ENCODE peak calls at places on chromosome 12, in seven cellular contexts. One of them, this sample, is unnamed.

GRCh38 chr12:130433834-130434233 is 96.1 kb downstream of the PIWIL1 start:
- DNase-seq in dorsolateral prefrontal cortex: no peak
- DNase-seq in GM03348: no peak
- DNase-seq in hepatocyte: no peak
- DNase-seq in epithelial cell of esophagus: no peak
- DNase-seq in activated CD8-positive, alpha-beta memory T cell treated with anti-CD3 and anti-CD28 coated beads, Interleukin-2, amount 50 U/mL, for 4 hours: no peak
- DNase-seq in LoVo: no peak
- DNase-seq in this sample: no peak

GRCh38 chr12:23002381-23002780 is 377.4 kb downstream of the ETNK1 start:
- DNase-seq in dorsolateral prefrontal cortex: no peak
- DNase-seq in GM03348: no peak
- DNase-seq in hepatocyte: no peak
- DNase-seq in epithelial cell of esophagus: no peak
- DNase-seq in activated CD8-positive, alpha-beta memory T cell treated with anti-CD3 and anti-CD28 coated beads, Interleukin-2, amount 50 U/mL, for 4 hours: no peak
- DNase-seq in LoVo: no peak
- DNase-seq in this sample: no peak

GRCh38 chr12:123431951-123432886 is 4.3 kb downstream of the RILPL2 start:
- DNase-seq in dorsolateral prefrontal cortex: no peak
- DNase-seq in GM03348: no peak
- DNase-seq in hepatocyte: no peak
- DNase-seq in epithelial cell of esophagus: peak
- DNase-seq in activated CD8-positive, alpha-beta memory T cell treated with anti-CD3 and anti-CD28 coated beads, Interleukin-2, amount 50 U/mL, for 4 hours: no peak
- DNase-seq in LoVo: no peak
- DNase-seq in this sample: peak

GRCh38 chr12:115341442-115341841 is 657.5 kb upstream of the TBX3 start:
- DNase-seq in dorsolateral prefrontal cortex: no peak
- DNase-seq in GM03348: peak
- DNase-seq in hepatocyte: peak
- DNase-seq in epithelial cell of esophagus: peak
- DNase-seq in activated CD8-positive, alpha-beta memory T cell treated with anti-CD3 and anti-CD28 coated beads, Interleukin-2, amount 50 U/mL, for 4 hours: no peak
- DNase-seq in LoVo: peak
- DNase-seq in this sample: peak

GRCh38 chr12:57268264-57268663 is 17.3 kb upstream of the STAC3 start:
- DNase-seq in dorsolateral prefrontal cortex: no peak
- DNase-seq in GM03348: no peak
- DNase-seq in hepatocyte: no peak
- DNase-seq in epithelial cell of esophagus: peak
- DNase-seq in activated CD8-positive, alpha-beta memory T cell treated with anti-CD3 and anti-CD28 coated beads, Interleukin-2, amount 50 U/mL, for 4 hours: no peak
- DNase-seq in LoVo: no peak
- DNase-seq in this sample: no peak

GRCh38 chr12:68003777-68004176 is 14.5 kb downstream of the IFNG-AS1 start:
- DNase-seq in dorsolateral prefrontal cortex: no peak
- DNase-seq in GM03348: no peak
- DNase-seq in hepatocyte: no peak
- DNase-seq in epithelial cell of esophagus: no peak
- DNase-seq in activated CD8-positive, alpha-beta memory T cell treated with anti-CD3 and anti-CD28 coated beads, Interleukin-2, amount 50 U/mL, for 4 hours: no peak
- DNase-seq in LoVo: no peak
- DNase-seq in this sample: no peak

GRCh38 chr12:124632510-124632909 is 65.1 kb upstream of the NCOR2 start:
- DNase-seq in dorsolateral prefrontal cortex: no peak
- DNase-seq in GM03348: no peak
- DNase-seq in hepatocyte: peak
- DNase-seq in epithelial cell of esophagus: no peak
- DNase-seq in activated CD8-positive, alpha-beta memory T cell treated with anti-CD3 and anti-CD28 coated beads, Interleukin-2, amount 50 U/mL, for 4 hours: no peak
- DNase-seq in LoVo: no peak
- DNase-seq in this sample: no peak

GRCh38 chr12:67241482-67241881 is 27.7 kb upstream of the CAND1 start:
- DNase-seq in dorsolateral prefrontal cortex: no peak
- DNase-seq in GM03348: peak
- DNase-seq in hepatocyte: no peak
- DNase-seq in epithelial cell of esophagus: peak
- DNase-seq in activated CD8-positive, alpha-beta memory T cell treated with anti-CD3 and anti-CD28 coated beads, Interleukin-2, amount 50 U/mL, for 4 hours: no peak
- DNase-seq in LoVo: no peak
- DNase-seq in this sample: no peak

GRCh38 chr12:126171936-126172559 is 1106.8 kb downstream of the AACS start:
- DNase-seq in dorsolateral prefrontal cortex: no peak
- DNase-seq in GM03348: no peak
- DNase-seq in hepatocyte: no peak
- DNase-seq in epithelial cell of esophagus: no peak
- DNase-seq in activated CD8-positive, alpha-beta memory T cell treated with anti-CD3 and anti-CD28 coated beads, Interleukin-2, amount 50 U/mL, for 4 hours: no peak
- DNase-seq in LoVo: no peak
- DNase-seq in this sample: no peak

GRCh38 chr12:1277905-1278304 is 286.9 kb downstream of the ERC1 start:
- DNase-seq in dorsolateral prefrontal cortex: no peak
- DNase-seq in GM03348: no peak
- DNase-seq in hepatocyte: no peak
- DNase-seq in epithelial cell of esophagus: no peak
- DNase-seq in activated CD8-positive, alpha-beta memory T cell treated with anti-CD3 and anti-CD28 coated beads, Interleukin-2, amount 50 U/mL, for 4 hours: peak
- DNase-seq in LoVo: no peak
- DNase-seq in this sample: no peak